ENCODE peak calls at places on chromosomes 11 and 22, in five cellular contexts. R is activated effector memory CD4-positive, alpha-beta T cell treated with Interleukin-2 at 50 U/mL for 16 hours; M is aorta; W is foreskin fibroblast; L is EL. P is an unnamed sample.

GRCh38 chr11:8652140-8652539 is 30.3 kb downstream of the TRIM66 start:
- DNase-seq in R (no peak), W (peak; percentile 98), L (peak; percentile 96), M (no peak), P (peak; percentile 74)

GRCh38 chr11:19164881-19165280 is 36.9 kb downstream of the CSRP3 start:
- DNase-seq in L (no peak), M (no peak), W (no peak), R (no peak), P (no peak)

GRCh38 chr11:66883021-66883968 is 26.4 kb downstream of the LRFN4 start:
- DNase-seq in M (peak; percentile 85), R (peak; percentile 34), W (peak; percentile 84), L (peak; percentile 77), P (peak; percentile 64)

GRCh38 chr22:18966748-18967147 is 30.7 kb upstream of the PRODH start:
- DNase-seq in W (no peak), R (no peak), M (peak; percentile 32), L (no peak), P (no peak)

GRCh38 chr22:29031236-29031982 is 30.2 kb downstream of the C22orf31 start:
- DNase-seq in L (peak; percentile 99), M (peak; percentile 86), R (no peak), W (peak; percentile 97), P (peak; percentile 88)

GRCh38 chr11:17498475-17498874 is 21.8 kb upstream of the ABCC8 start:
- DNase-seq in L (peak; percentile 14), R (no peak), M (no peak), W (peak; percentile 35), P (no peak)

GRCh38 chr22:24190159-24190540 is 8.9 kb downstream of the SUSD2 start:
- DNase-seq in W (no peak), R (no peak), L (no peak), M (no peak), P (no peak)

GRCh38 chr11:11976476-11977187 is 31.8 kb downstream of the DKK3 start:
- DNase-seq in L (no peak), R (no peak), W (no peak), M (peak; percentile 72), P (no peak)

GRCh38 chr11:761526-762108 is 14.4 kb downstream of the TALDO1 start:
- DNase-seq in W (no peak), R (no peak), M (no peak), L (no peak), P (no peak)

GRCh38 chr22:42270178-42270511 is 308 bp downstream of the TCF20 start:
- DNase-seq in M (no peak), L (peak; percentile 25), R (peak; percentile 33), W (no peak), P (no peak)

GRCh38 chr11:74449369-74449931 is 17.9 kb downstream of the KCNE3 start:
- DNase-seq in M (no peak), L (peak; percentile 82), R (no peak), W (peak; percentile 86), P (peak; percentile 51)

GRCh38 chr11:11178671-11179070 is 174.4 kb downstream of the CSNK2A3 start:
- DNase-seq in L (peak; percentile 20), W (no peak), M (no peak), R (no peak), P (no peak)

GRCh38 chr11:43376594-43376993 is 17.9 kb downstream of the TTC17 start:
- DNase-seq in M (no peak), W (peak; percentile 88), R (no peak), L (peak; percentile 73), P (peak; percentile 16)

P was measured in hepatic stellate cell.